ENCODE peak calls at places on chromosomes 3 and 15, in nine cellular contexts. One of them, this sample, is unnamed.

GRCh38 chr15:64635486-64635815 is 139.9 kb downstream of the RBPMS2 start:
- DNase-seq in RPMI7951: peak; percentile 20
- DNase-seq in T-helper 1 cell: no peak
- DNase-seq in stimulated activated naive B cell treated with anti-CD40 and anti-IgM and Interleukin-4, amounts not matched to agents 10 μg/mL and 1 μg/mL and 100 μg/mL, for 72 hours: no peak
- DNase-seq in IMR-90: peak; percentile 86
- DNase-seq in NCI-H526 treated with DMSO at 0.1 percent for 48 hours: peak; percentile 49
- DNase-seq in ACHN: peak; percentile 48
- DNase-seq in H7: no peak
- DNase-seq in AG08396: peak; percentile 31
- DNase-seq in this sample: no peak

GRCh38 chr15:35014265-35014664 is 26.2 kb upstream of the ZNF770 start:
- DNase-seq in RPMI7951: no peak
- DNase-seq in T-helper 1 cell: no peak
- DNase-seq in stimulated activated naive B cell treated with anti-CD40 and anti-IgM and Interleukin-4, amounts not matched to agents 10 μg/mL and 1 μg/mL and 100 μg/mL, for 72 hours: no peak
- DNase-seq in IMR-90: no peak
- DNase-seq in NCI-H526 treated with DMSO at 0.1 percent for 48 hours: no peak
- DNase-seq in ACHN: no peak
- DNase-seq in H7: no peak
- DNase-seq in AG08396: no peak
- DNase-seq in this sample: no peak

GRCh38 chr15:79973445-79974180 is 2.6 kb upstream of the BCL2A1 start:
- DNase-seq in RPMI7951: no peak
- DNase-seq in T-helper 1 cell: no peak
- DNase-seq in stimulated activated naive B cell treated with anti-CD40 and anti-IgM and Interleukin-4, amounts not matched to agents 10 μg/mL and 1 μg/mL and 100 μg/mL, for 72 hours: no peak
- DNase-seq in IMR-90: no peak
- DNase-seq in NCI-H526 treated with DMSO at 0.1 percent for 48 hours: no peak
- DNase-seq in ACHN: no peak
- DNase-seq in H7: no peak
- DNase-seq in AG08396: no peak
- DNase-seq in this sample: no peak

GRCh38 chr15:74233864-74234597 is 2.1 kb upstream of the CCDC33 start:
- DNase-seq in RPMI7951: no peak
- DNase-seq in T-helper 1 cell: no peak
- DNase-seq in stimulated activated naive B cell treated with anti-CD40 and anti-IgM and Interleukin-4, amounts not matched to agents 10 μg/mL and 1 μg/mL and 100 μg/mL, for 72 hours: no peak
- DNase-seq in IMR-90: no peak
- DNase-seq in NCI-H526 treated with DMSO at 0.1 percent for 48 hours: no peak
- DNase-seq in ACHN: peak; percentile 48
- DNase-seq in H7: peak; percentile 50
- DNase-seq in AG08396: no peak
- DNase-seq in this sample: no peak

GRCh38 chr3:189563841-189564563 is 67.2 kb upstream of the TP63 start:
- DNase-seq in RPMI7951: peak; percentile 99
- DNase-seq in T-helper 1 cell: no peak
- DNase-seq in stimulated activated naive B cell treated with anti-CD40 and anti-IgM and Interleukin-4, amounts not matched to agents 10 μg/mL and 1 μg/mL and 100 μg/mL, for 72 hours: no peak
- DNase-seq in IMR-90: peak; percentile 78
- DNase-seq in NCI-H526 treated with DMSO at 0.1 percent for 48 hours: peak; percentile 15
- DNase-seq in ACHN: peak; percentile 82
- DNase-seq in H7: no peak
- DNase-seq in AG08396: peak; percentile 33
- DNase-seq in this sample: no peak

GRCh38 chr3:172380632-172381031 is 67.6 kb downstream of the GHSR start:
- DNase-seq in RPMI7951: no peak
- DNase-seq in T-helper 1 cell: no peak
- DNase-seq in stimulated activated naive B cell treated with anti-CD40 and anti-IgM and Interleukin-4, amounts not matched to agents 10 μg/mL and 1 μg/mL and 100 μg/mL, for 72 hours: no peak
- DNase-seq in IMR-90: no peak
- DNase-seq in NCI-H526 treated with DMSO at 0.1 percent for 48 hours: no peak
- DNase-seq in ACHN: no peak
- DNase-seq in H7: no peak
- DNase-seq in AG08396: no peak
- DNase-seq in this sample: no peak

GRCh38 chr3:108914774-108915641 is 38.7 kb downstream of the GUCA1C start:
- DNase-seq in RPMI7951: peak; percentile 70
- DNase-seq in T-helper 1 cell: peak; percentile 23
- DNase-seq in stimulated activated naive B cell treated with anti-CD40 and anti-IgM and Interleukin-4, amounts not matched to agents 10 μg/mL and 1 μg/mL and 100 μg/mL, for 72 hours: peak; percentile 25
- DNase-seq in IMR-90: peak; percentile 63
- DNase-seq in NCI-H526 treated with DMSO at 0.1 percent for 48 hours: peak; percentile 27
- DNase-seq in ACHN: peak; percentile 56
- DNase-seq in H7: peak; percentile 72
- DNase-seq in AG08396: peak; percentile 69
- DNase-seq in this sample: no peak

GRCh38 chr15:40486066-40486770 is 15.4 kb downstream of the CHST14 start:
- DNase-seq in RPMI7951: no peak
- DNase-seq in T-helper 1 cell: no peak
- DNase-seq in stimulated activated naive B cell treated with anti-CD40 and anti-IgM and Interleukin-4, amounts not matched to agents 10 μg/mL and 1 μg/mL and 100 μg/mL, for 72 hours: no peak
- DNase-seq in IMR-90: no peak
- DNase-seq in NCI-H526 treated with DMSO at 0.1 percent for 48 hours: no peak
- DNase-seq in ACHN: no peak
- DNase-seq in H7: no peak
- DNase-seq in AG08396: no peak
- DNase-seq in this sample: no peak

GRCh38 chr3:140430494-140430893 is 247.4 kb upstream of the TRIM42 start:
- DNase-seq in RPMI7951: no peak
- DNase-seq in T-helper 1 cell: no peak
- DNase-seq in stimulated activated naive B cell treated with anti-CD40 and anti-IgM and Interleukin-4, amounts not matched to agents 10 μg/mL and 1 μg/mL and 100 μg/mL, for 72 hours: no peak
- DNase-seq in IMR-90: no peak
- DNase-seq in NCI-H526 treated with DMSO at 0.1 percent for 48 hours: no peak
- DNase-seq in ACHN: no peak
- DNase-seq in H7: no peak
- DNase-seq in AG08396: no peak
- DNase-seq in this sample: no peak

This sample was measured in suprapubic skin.